ENCODE peak calls at places on chromosomes 5 and 9, in seven cellular contexts. O is H1, V is GM23248, L is adipocyte, T is heart right ventricle, I is osteoblast, K is IMR-90. G is an unnamed sample. For H3K27me3, the result is how much of the 10 kb centered on the place peaks cover.

GRCh38 chr5:99025298-99026045 is 96.7 kb upstream of the CHD1 start:
- DNase-seq in I (no peak), K (no peak), O (no peak), V (no peak), L (no peak), T (no peak), G (no peak)

GRCh38 chr5:308672-309271 is 12.7 kb upstream of the AHRR start:
- DNase-seq in T (no peak), K (peak), L (peak), O (no peak), V (peak), I (peak), G (peak)

GRCh38 chr5:135930029-135930948 is 24.5 kb downstream of the LECT2 start:
- DNase-seq in V (peak), I (peak), K (no peak), T (no peak), L (no peak), O (peak), G (no peak)

GRCh38 chr9:134981829-134982228 is 64.1 kb upstream of the FCN1 start:
- DNase-seq in L (no peak), K (no peak), T (no peak), V (no peak), I (no peak), O (no peak), G (no peak)

GRCh38 chr5:159515909-159516415 is 185.7 kb upstream of the IL12B start:
- DNase-seq in I (no peak), V (peak), L (peak), T (peak), O (peak), K (peak), G (peak)

GRCh38 chr5:6475626-6476312 is 27.1 kb downstream of the UBE2QL1 start:
- DNase-seq in K (no peak), I (no peak), T (no peak), O (peak), L (no peak), V (no peak), G (no peak)

GRCh38 chr5:95623706-95624105 is 3.8 kb downstream of the GPR150 start:
- DNase-seq in V (no peak), T (no peak), L (no peak), I (no peak), K (no peak), O (no peak), G (no peak)

GRCh38 chr9:133825555-133826198 is 87.5 kb upstream of the SARDH start:
- DNase-seq in O (no peak), K (peak), L (peak), I (peak), V (peak), T (no peak), G (no peak)

GRCh38 chr9:135840107-135840506 is 67.2 kb downstream of the CAMSAP1 start:
- DNase-seq in I (peak), V (no peak), T (no peak), K (no peak), O (no peak), L (no peak), G (no peak)

GRCh38 chr5:168525856-168526255 is 3.2 kb upstream of the FBLL1 start:
- DNase-seq in K (no peak), L (no peak), I (no peak), V (no peak), T (no peak), O (no peak), G (no peak)

GRCh38 chr5:83404182-83404712 is 67.3 kb upstream of the VCAN start:
- DNase-seq in L (no peak), V (no peak), K (no peak), O (no peak), T (peak), I (no peak), G (no peak)

GRCh38 chr9:127873886-127874285 is 3.6 kb downstream of the AK1 start:
- DNase-seq in K (no peak), V (peak), I (peak), T (peak), L (peak), O (no peak), G (no peak)

GRCh38 chr9:72477862-72478564 is 43.4 kb upstream of the TMC1 start:
- DNase-seq in K (peak), I (peak), O (peak), T (peak), L (peak), V (peak), G (peak)

GRCh38 chr5:27702339-27702820 is 664.0 kb upstream of the CDH9 start:
- DNase-seq in O (no peak), V (no peak), K (no peak), I (no peak), T (no peak), L (no peak), G (peak)

GRCh38 chr9:121807069-121807917 is 155.9 kb downstream of the DAB2IP start:
- DNase-seq in T (no peak), V (no peak), L (no peak), K (no peak), O (no peak), I (peak), G (no peak)

GRCh38 chr9:130662927-130663257 is 1.5 kb upstream of the PRDM12 start:
- DNase-seq in T (no peak), O (no peak), I (peak), K (no peak), V (no peak), L (no peak), G (no peak)

GRCh38 chr5:66642538-66642937 is 46.3 kb downstream of the MAST4 start:
- DNase-seq in T (no peak), O (no peak), I (no peak), K (no peak), V (no peak), L (no peak), G (no peak)

GRCh38 chr9:116589392-116590354 is 97.4 kb upstream of the TRIM32 start:
- DNase-seq in K (peak), L (no peak), I (peak), T (no peak), V (peak), O (peak), G (peak)

GRCh38 chr5:125673359-125673950 is 749.8 kb upstream of the GRAMD2B start:
- DNase-seq in V (no peak), T (no peak), O (no peak), K (no peak), L (no peak), I (no peak), G (no peak)
- H3K4me3 ChIP-seq in V (no peak), T (no peak), O (no peak), K (no peak), L (no peak), I (no peak), G (no peak)

GRCh38 chr5:14870347-14871083 is 1.1 kb downstream of the ANKH start:
- DNase-seq in O (no peak), T (peak), I (peak), K (no peak), V (peak), L (no peak), G (no peak)
- H3K27me3 ChIP-seq in O (under half), T (under half), I (under half), K (under half), V (under half), L (under half), G (under half)

GRCh38 chr9:97880336-97880735 is 27.3 kb downstream of the FOXE1 start:
- DNase-seq in I (no peak), V (peak), L (no peak), O (no peak), K (peak), T (no peak), G (no peak)
- H3K4me3 ChIP-seq in I (no peak), V (no peak), L (no peak), O (no peak), K (no peak), T (no peak), G (no peak)

DNA sequence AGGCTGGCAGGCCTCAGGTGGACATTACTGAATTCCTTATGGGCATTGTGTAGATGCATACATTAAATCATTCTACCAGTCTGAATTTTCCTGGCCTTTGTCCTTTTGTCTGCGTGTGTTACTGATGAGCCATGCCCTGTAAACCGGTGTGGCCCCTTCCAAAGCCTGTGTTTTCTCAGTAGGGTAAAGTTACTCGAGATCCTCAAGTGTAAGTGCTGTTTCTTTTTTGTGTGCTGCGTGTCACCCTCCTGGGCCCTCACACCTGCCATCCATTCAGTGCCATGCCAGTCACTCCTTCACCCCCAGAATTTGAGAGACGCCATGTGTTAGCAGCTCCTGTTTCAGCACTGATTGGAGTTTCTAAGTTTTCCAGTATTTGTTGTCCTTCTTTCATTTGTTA is 288.3 kb downstream of the FANCC start:
- DNase-seq in L (no peak), I (no peak), O (no peak), T (no peak), V (no peak), K (no peak), G (no peak)
- H3K27me3 ChIP-seq in L (under half), I (under half), O (under half), T (under half), V (under half), K (under half), G (under half)

GRCh38 chr9:89493181-89493580 is 4.7 kb downstream of the SEMA4D start:
- DNase-seq in O (no peak), L (no peak), T (no peak), V (no peak), I (no peak), K (no peak), G (no peak)
- H3K4me3 ChIP-seq in O (no peak), L (no peak), T (no peak), V (no peak), I (no peak), K (no peak), G (no peak)

GRCh38 chr5:139855451-139855850 is 59.8 kb downstream of the PSD2 start:
- DNase-seq in O (no peak), K (no peak), I (peak), T (no peak), L (no peak), V (no peak), G (no peak)
- H3K27me3 ChIP-seq in O (under half), K (half or more), I (under half), T (under half), L (under half), V (under half), G (under half)

G was measured in bronchial epithelial cell.